ENCODE peak calls at places on chromosomes 5 and 9, in seven cellular contexts. E is SK-N-SH, D is K562, P is GM12891, U is HepG2, Y is H1, Z is GM12878. H is an unnamed sample.

GRCh38 chr5:77851229-77852067 is 75.3 kb upstream of the TBCA start:
- DNase-seq in D (no peak), Z (no peak), U (no peak), P (peak), E (peak), Y (peak), H (peak)

GRCh38 chr5:123371575-123372179 is 51.5 kb downstream of the CEP120 start:
- DNase-seq in Y (peak), U (peak), D (peak), P (no peak), E (peak), Z (no peak), H (no peak)

GRCh38 chr9:15306068-15306756 is 804 bp downstream of the TTC39B start:
- DNase-seq in Y (peak), Z (no peak), P (no peak), E (peak), U (peak), D (no peak), H (no peak)

GRCh38 chr9:98997580-98997979 is 53.9 kb downstream of the COL15A1 start:
- DNase-seq in Z (no peak), E (no peak), Y (no peak), P (no peak), D (no peak), U (no peak), H (no peak)

GRCh38 chr5:21071421-21071820 is 1083.4 kb upstream of the CDH18 start:
- DNase-seq in U (no peak), P (no peak), Z (no peak), E (no peak), D (no peak), Y (no peak), H (no peak)

GRCh38 chr5:55917402-55918096 is 66.4 kb downstream of the IL31RA start:
- DNase-seq in P (no peak), Y (no peak), E (no peak), D (no peak), U (peak), Z (no peak), H (no peak)

GRCh38 chr5:73126381-73126780 is 6.0 kb downstream of the TMEM171 start:
- DNase-seq in U (no peak), P (no peak), Y (peak), Z (no peak), D (no peak), E (no peak), H (no peak)

GRCh38 chr9:136132500-136133050 is 13.9 kb upstream of the TMEM250 start:
- DNase-seq in D (no peak), Z (no peak), U (no peak), P (no peak), Y (no peak), E (peak), H (no peak)

GRCh38 chr5:174532453-174533126 is 191.8 kb upstream of the MSX2 start:
- DNase-seq in E (peak), U (peak), P (no peak), Y (peak), Z (no peak), D (peak), H (no peak)

GRCh38 chr5:134504629-134505300 is 20.7 kb upstream of the JADE2 start:
- DNase-seq in E (no peak), Z (no peak), P (no peak), D (no peak), U (no peak), Y (no peak), H (no peak)

GRCh38 chr5:145780961-145781360 is 54.2 kb downstream of the PRELID2 start:
- DNase-seq in Z (no peak), E (no peak), Y (no peak), D (no peak), P (no peak), U (no peak), H (no peak)

GRCh38 chr5:608286-609087 is 3.7 kb upstream of the CEP72 start:
- DNase-seq in D (no peak), Y (no peak), E (no peak), P (no peak), U (no peak), Z (no peak), H (no peak)

GRCh38 chr5:95866431-95867063 is 44.0 kb upstream of the GLRX start:
- DNase-seq in D (no peak), Y (no peak), U (no peak), Z (no peak), E (no peak), P (no peak), H (no peak)

GRCh38 chr9:108643756-108644510 is 211.9 kb downstream of the ACTL7B start:
- DNase-seq in U (no peak), D (no peak), P (no peak), E (no peak), Y (no peak), Z (no peak), H (no peak)

GRCh38 chr5:73968246-73968645 is 342.2 kb downstream of the ARHGEF28 start:
- DNase-seq in D (no peak), Y (no peak), U (no peak), P (no peak), Z (no peak), E (no peak), H (no peak)

GRCh38 chr5:114447084-114447773 is 85.4 kb downstream of the KCNN2 start:
- DNase-seq in Z (no peak), P (no peak), Y (no peak), U (no peak), E (no peak), D (peak), H (no peak)

GRCh38 chr5:137641148-137641547 is 94.7 kb downstream of the KLHL3 start:
- DNase-seq in D (no peak), Z (no peak), E (no peak), U (no peak), P (no peak), Y (no peak), H (no peak)

GRCh38 chr9:34686231-34686630 is 4.8 kb downstream of the CCL19 start:
- DNase-seq in E (no peak), Y (no peak), U (no peak), D (no peak), P (no peak), Z (no peak), H (no peak)

GRCh38 chr9:109401169-109401989 is 80.5 kb upstream of the EPB41L4B start:
- DNase-seq in E (peak), D (peak), Y (peak), P (no peak), U (peak), Z (no peak), H (peak)

GRCh38 chr9:132896906-132897305 is 18.2 kb downstream of the SPACA9 start:
- DNase-seq in E (no peak), Y (no peak), P (no peak), Z (no peak), U (no peak), D (no peak), H (no peak)

GRCh38 chr9:137455361-137455991 is 3.7 kb downstream of the NSMF start:
- DNase-seq in D (no peak), E (no peak), Y (no peak), Z (no peak), U (no peak), P (no peak), H (no peak)

GRCh38 chr9:104586496-104587180 is 12.6 kb downstream of the OR13C5 start:
- DNase-seq in E (no peak), Z (no peak), Y (no peak), D (no peak), P (no peak), U (no peak), H (no peak)

GRCh38 chr5:142320851-142321560 is 3.8 kb downstream of the SPRY4 start:
- DNase-seq in P (no peak), Z (no peak), U (no peak), Y (no peak), E (peak), D (no peak), H (no peak)

GRCh38 chr9:91239367-91240111 is 122.2 kb downstream of the AUH start:
- DNase-seq in E (no peak), Y (no peak), U (peak), P (no peak), Z (no peak), D (no peak), H (no peak)

GRCh38 chr5:111772456-111772855 is 15.5 kb upstream of the NREP start:
- DNase-seq in P (no peak), U (no peak), Z (no peak), D (no peak), Y (peak), E (no peak), H (no peak)

GRCh38 chr5:78547731-78548189 is 100.8 kb downstream of the LHFPL2 start:
- DNase-seq in P (no peak), Y (no peak), U (no peak), E (no peak), D (no peak), Z (no peak), H (no peak)

GRCh38 chr5:101346906-101347305 is 443.8 kb upstream of the ST8SIA4 start:
- DNase-seq in U (no peak), Y (no peak), D (no peak), Z (no peak), E (no peak), P (no peak), H (no peak)

GRCh38 chr5:141427783-141428426 is 2.4 kb upstream of the PCDHGA12 start:
- DNase-seq in E (no peak), U (no peak), Y (peak), Z (no peak), P (no peak), D (no peak), H (no peak)

GRCh38 chr9:120480707-120481106 is 99.3 kb downstream of the CDK5RAP2 start:
- DNase-seq in D (no peak), P (no peak), U (no peak), Z (no peak), E (no peak), Y (no peak), H (no peak)

GRCh38 chr5:135100011-135100410 is 66.0 kb upstream of the PITX1 start:
- DNase-seq in E (no peak), Y (no peak), P (no peak), D (no peak), Z (no peak), U (no peak), H (no peak)

GRCh38 chr5:177040814-177041410 is 18.4 kb downstream of the ZNF346 start:
- DNase-seq in U (no peak), D (no peak), E (no peak), P (no peak), Z (no peak), Y (no peak), H (no peak)

GRCh38 chr9:94929373-94929764 is 202.9 kb downstream of the AOPEP start:
- DNase-seq in Z (no peak), U (no peak), E (no peak), P (no peak), Y (no peak), D (no peak), H (no peak)

GRCh38 chr5:179820483-179821297 is at the start of gene SQSTM1:
- DNase-seq in D (peak), Y (peak), Z (no peak), U (peak), E (peak), P (peak), H (peak)

GRCh38 chr5:77301447-77301878 is 91.0 kb downstream of the PDE8B start:
- DNase-seq in E (no peak), D (no peak), Y (no peak), P (no peak), Z (no peak), U (no peak), H (no peak)

GRCh38 chr9:107711528-107711927 is 222.0 kb upstream of the KLF4 start:
- DNase-seq in E (peak), Z (no peak), Y (no peak), P (no peak), D (no peak), U (no peak), H (no peak)

DNA sequence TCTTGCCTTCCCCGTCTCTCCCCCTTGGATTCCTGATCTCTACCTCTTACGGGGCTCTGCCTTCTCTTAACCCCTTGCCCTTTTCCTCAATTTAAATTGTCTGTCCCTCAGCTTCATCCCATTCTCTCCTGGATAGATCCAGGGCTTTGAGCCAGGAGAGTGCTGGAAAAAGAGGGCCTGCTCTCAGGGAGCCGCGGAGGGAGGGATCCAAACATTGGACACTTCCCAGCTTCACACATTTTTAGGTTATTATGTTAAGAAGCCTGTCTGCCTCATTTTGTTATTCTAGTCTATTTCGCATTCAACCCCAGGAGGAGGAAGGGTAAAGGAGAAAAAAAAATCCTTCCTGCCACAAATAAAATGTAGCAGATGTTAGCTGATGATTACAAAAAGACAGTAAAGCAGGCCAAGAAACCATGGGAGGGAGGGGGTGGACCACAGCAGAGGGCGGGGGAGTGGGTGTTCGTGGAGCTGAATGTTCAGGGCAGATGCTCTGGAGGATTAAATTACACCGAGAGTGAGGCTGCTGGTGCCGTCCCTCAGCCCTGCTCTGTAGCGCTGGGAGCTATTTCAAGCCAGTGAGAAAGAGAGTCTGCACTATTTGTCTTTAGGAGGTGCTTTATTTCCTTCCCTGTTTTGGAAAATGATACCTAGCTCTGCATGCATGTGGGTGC is 60.5 kb upstream of the ZFR start:
- DNase-seq in Y (no peak), U (no peak), Z (no peak), D (no peak), P (no peak), E (peak), H (no peak)
- TF ChIP-seq POLR2AphosphoS5 in Y (no peak), U (no peak), Z (no peak), D (no peak), P (no peak), E (peak), H (no peak)

DNA sequence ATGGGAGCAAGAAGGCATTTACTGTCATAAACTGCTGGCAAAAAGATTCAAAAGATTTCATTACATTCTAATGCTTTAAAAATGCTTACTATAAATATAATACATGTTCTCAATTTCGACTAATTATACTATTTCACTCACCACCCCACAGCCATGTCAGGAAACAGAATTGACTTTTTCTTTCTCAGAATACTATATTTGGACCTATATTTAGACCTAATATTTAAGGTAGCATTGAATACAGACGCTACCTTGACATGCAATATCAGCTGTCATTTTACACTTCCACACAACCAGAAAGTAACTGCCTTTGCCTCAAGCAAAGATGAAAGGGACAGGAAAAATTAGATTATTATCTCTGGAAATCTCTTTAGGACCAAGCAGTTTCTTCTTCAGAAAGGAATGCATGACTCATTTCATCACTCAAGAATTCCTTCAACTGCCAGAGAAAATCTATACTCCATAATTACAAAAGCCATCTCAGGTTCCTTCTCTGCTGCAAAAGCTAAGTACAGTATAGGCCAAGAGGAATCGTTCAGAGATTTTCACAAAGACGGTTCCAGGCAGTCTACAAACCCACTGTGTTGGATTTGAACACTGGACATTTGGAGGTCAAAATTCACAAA is 11.8 kb upstream of the UBE2QL1 start:
- DNase-seq in U (no peak), Y (no peak), D (no peak), Z (no peak), P (no peak), E (no peak), H (no peak)
- TF ChIP-seq TAF1 in U (no peak), Y (no peak), D (no peak), Z (no peak), P (no peak), E (no peak), H (no peak)

GRCh38 chr5:53479656-53480473 is 564 bp upstream of the FST start:
- DNase-seq in Z (no peak), E (peak), D (peak), Y (peak), P (peak), U (peak), H (no peak)

GRCh38 chr5:53480474-53481353 is at the start of gene FST:
- DNase-seq in E (peak), Z (no peak), Y (peak), P (no peak), U (no peak), D (peak), H (no peak)

GRCh38 chr5:53476531-53477480 is 3.6 kb upstream of the FST start:
- DNase-seq in Z (no peak), Y (no peak), E (no peak), D (no peak), P (no peak), U (peak), H (no peak)

GRCh38 chr5:53479045-53479655 is 1.3 kb upstream of the FST start:
- DNase-seq in P (no peak), Y (no peak), D (no peak), Z (no peak), E (peak), U (peak), H (no peak)

DNA sequence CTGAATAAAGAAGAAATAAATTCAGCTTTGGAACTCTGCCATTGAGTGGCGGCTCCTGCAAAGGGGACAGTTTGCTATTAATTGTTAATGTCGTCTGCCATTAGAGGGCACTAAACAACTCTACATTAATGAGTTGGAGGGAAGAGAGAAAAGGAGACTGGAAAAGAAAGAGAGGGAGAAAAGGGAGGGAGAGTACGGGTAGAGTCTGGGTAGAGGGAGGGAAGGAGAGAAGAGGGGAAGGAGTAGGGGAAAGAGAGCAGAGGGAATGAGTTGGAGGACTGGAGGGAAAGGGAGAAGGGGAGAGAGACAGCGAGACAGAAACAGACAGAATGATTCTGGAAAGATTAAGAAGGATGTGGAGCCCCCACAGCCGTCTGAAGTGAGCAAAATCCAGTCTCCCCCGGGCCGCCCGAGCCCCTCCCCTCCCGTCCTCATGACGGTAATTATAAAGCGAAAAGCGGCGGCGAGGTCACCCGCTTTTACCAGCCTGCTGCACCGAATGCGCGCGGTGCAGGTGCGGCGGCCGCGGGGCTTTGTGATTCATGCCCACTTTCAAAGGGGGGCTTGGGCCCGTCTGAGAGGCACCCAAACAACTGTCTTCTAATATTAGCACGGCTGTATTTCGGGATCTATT is 1.9 kb upstream of the FST start:
- DNase-seq in Z (no peak), U (peak), D (peak), E (peak), P (no peak), Y (peak), H (no peak)
- TF ChIP-seq POLR2AphosphoS5 in Z (no peak), U (no peak), D (no peak), E (peak), P (no peak), Y (no peak), H (no peak)

GRCh38 chr5:81247441-81247972 is 14.4 kb downstream of the CKMT2 start:
- DNase-seq in Y (no peak), P (no peak), D (no peak), U (no peak), E (no peak), Z (no peak), H (no peak)
- TF ChIP-seq TAF1 in Y (no peak), P (no peak), D (no peak), U (no peak), E (no peak), Z (no peak), H (no peak)

DNA sequence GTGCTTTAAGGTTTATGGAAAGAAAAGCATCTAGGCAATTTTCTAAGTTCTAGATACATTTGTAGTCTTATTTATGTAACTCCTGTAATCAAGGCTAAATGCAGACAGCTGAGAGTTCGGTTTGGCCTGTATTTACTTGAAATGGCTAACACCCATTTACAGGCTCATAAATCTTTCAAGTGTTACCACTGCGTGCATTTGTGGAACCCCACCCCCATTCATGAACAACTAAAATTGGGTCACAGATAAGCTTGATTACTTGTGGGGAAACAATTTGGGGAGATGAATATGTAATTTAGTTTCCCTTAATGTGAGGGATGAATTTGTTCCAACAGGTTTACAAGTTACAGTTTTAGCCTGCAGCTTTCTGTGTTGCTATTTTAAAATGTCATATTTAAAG is 360.6 kb downstream of the ARRDC3 start:
- DNase-seq in U (no peak), D (no peak), E (no peak), P (no peak), Y (no peak), Z (no peak), H (no peak)
- TF ChIP-seq POLR2AphosphoS5 in U (no peak), D (no peak), E (no peak), P (no peak), Y (no peak), Z (no peak), H (no peak)

GRCh38 chr5:132228241-132229035 is 785 bp upstream of the P4HA2 start:
- DNase-seq in Z (no peak), E (no peak), D (no peak), U (no peak), P (no peak), Y (peak), H (no peak)
- TF ChIP-seq TAF1 in Z (no peak), E (no peak), D (no peak), U (no peak), P (no peak), Y (no peak), H (no peak)

GRCh38 chr9:129139233-129139992 is 28.2 kb downstream of the PTPA start:
- DNase-seq in Z (peak), U (peak), D (peak), Y (peak), E (peak), P (peak), H (peak)
- TF ChIP-seq POLR2AphosphoS5 in Z (no peak), U (no peak), D (no peak), Y (peak), E (no peak), P (no peak), H (no peak)

H was measured in GM12892.